ENCODE peak calls at places on chromosomes 1 and 21, in seven cellular contexts. I is brain microvascular endothelial cell, T is ascending aorta, X is fibroblast of lung, B is stomach, R is cardiac muscle cell, E is esophagus squamous epithelium. H is an unnamed sample.

GRCh38 chr21:17818158-17819113 is 720 bp downstream of the C21orf91 start:
- DNase-seq in I (peak; percentile 24), T (no peak), X (peak; percentile 40), B (peak; percentile 34), R (peak; percentile 38), E (no peak), H (no peak)

GRCh38 chr1:196877964-196878363 is 9.9 kb upstream of the CFHR4 start:
- DNase-seq in I (no peak), T (no peak), X (peak; percentile 24), B (no peak), R (peak; percentile 18), E (no peak), H (no peak)

GRCh38 chr1:65172936-65173335 is 24.9 kb downstream of the AK4 start:
- DNase-seq in I (no peak), T (no peak), X (no peak), B (no peak), R (no peak), E (no peak), H (no peak)

GRCh38 chr21:39020751-39021474 is 162.3 kb downstream of the PSMG1 start:
- DNase-seq in I (peak; percentile 47), T (peak; percentile 82), X (peak; percentile 76), B (no peak), R (peak; percentile 86), E (no peak), H (no peak)

GRCh38 chr1:39680751-39681150 is 8.8 kb upstream of the NT5C1A start:
- DNase-seq in I (no peak), T (no peak), X (no peak), B (no peak), R (no peak), E (no peak), H (no peak)

GRCh38 chr1:51058863-51059262 is 43.2 kb upstream of the C1orf185 start:
- DNase-seq in I (peak; percentile 13), T (no peak), X (peak; percentile 22), B (no peak), R (peak; percentile 41), E (no peak), H (no peak)

GRCh38 chr1:45958317-45958716 is 154.9 kb downstream of the MAST2 start:
- DNase-seq in I (no peak), T (no peak), X (no peak), B (no peak), R (no peak), E (no peak), H (no peak)

GRCh38 chr1:119275145-119275929 is 93.2 kb upstream of the HAO2 start:
- DNase-seq in I (peak; percentile 66), T (no peak), X (peak; percentile 47), B (peak; percentile 32), R (peak; percentile 82), E (no peak), H (no peak)

GRCh38 chr1:199081739-199082138 is 442.9 kb downstream of the PTPRC start:
- DNase-seq in I (no peak), T (no peak), X (no peak), B (no peak), R (no peak), E (no peak), H (no peak)

GRCh38 chr1:195754297-195754696 is 853.9 kb downstream of the KCNT2 start:
- DNase-seq in I (no peak), T (no peak), X (no peak), B (no peak), R (no peak), E (no peak), H (no peak)

GRCh38 chr1:233389867-233390266 is 62.3 kb downstream of the MAP3K21 start:
- DNase-seq in I (no peak), T (no peak), X (no peak), B (no peak), R (no peak), E (no peak), H (no peak)

GRCh38 chr1:119713538-119714456 is 2.1 kb downstream of the PHGDH start:
- DNase-seq in I (no peak), T (no peak), X (peak; percentile 30), B (no peak), R (peak; percentile 58), E (no peak), H (no peak)

GRCh38 chr1:239951518-239952130 is 140.1 kb upstream of the FMN2 start:
- DNase-seq in I (peak; percentile 75), T (no peak), X (peak; percentile 57), B (peak; percentile 75), R (peak; percentile 71), E (no peak), H (no peak)
- TF ChIP-seq CTCF in I (peak; percentile 80), T (peak; percentile 43), X (peak; percentile 70), B (peak; percentile 38), R (peak; percentile 60), E (peak; percentile 66), H (peak; percentile 71)

GRCh38 chr1:42847721-42848470 is 1.5 kb downstream of the ZNF691 start:
- DNase-seq in I (no peak), T (no peak), X (no peak), B (no peak), R (no peak), E (no peak), H (no peak)
- H3K4me3 ChIP-seq in I (no peak overlapping the region), T (peak overlapping the region; percentile 81), X (no peak overlapping the region), B (peak overlapping the region; percentile 71), R (peak overlapping the region; percentile 60), E (no peak overlapping the region), H (no peak overlapping the region)

GRCh38 chr1:37860346-37860666 is 914 bp upstream of the MTF1 start:
- DNase-seq in I (no peak), T (no peak), X (no peak), B (no peak), R (no peak), E (no peak), H (no peak)

GRCh38 chr1:37862330-37862729 is 2.9 kb upstream of the MTF1 start:
- DNase-seq in I (no peak), T (no peak), X (no peak), B (no peak), R (no peak), E (no peak), H (no peak)

GRCh38 chr1:37861151-37861550 is 1.8 kb upstream of the MTF1 start:
- DNase-seq in I (no peak), T (no peak), X (no peak), B (no peak), R (no peak), E (no peak), H (no peak)

GRCh38 chr1:37859507-37860345 is at the start of gene MTF1:
- DNase-seq in I (peak; percentile 95), T (peak; percentile 98), X (peak; percentile 96), B (peak; percentile 97), R (peak; percentile 98), E (peak; percentile 77), H (peak; percentile 79)

DNA sequence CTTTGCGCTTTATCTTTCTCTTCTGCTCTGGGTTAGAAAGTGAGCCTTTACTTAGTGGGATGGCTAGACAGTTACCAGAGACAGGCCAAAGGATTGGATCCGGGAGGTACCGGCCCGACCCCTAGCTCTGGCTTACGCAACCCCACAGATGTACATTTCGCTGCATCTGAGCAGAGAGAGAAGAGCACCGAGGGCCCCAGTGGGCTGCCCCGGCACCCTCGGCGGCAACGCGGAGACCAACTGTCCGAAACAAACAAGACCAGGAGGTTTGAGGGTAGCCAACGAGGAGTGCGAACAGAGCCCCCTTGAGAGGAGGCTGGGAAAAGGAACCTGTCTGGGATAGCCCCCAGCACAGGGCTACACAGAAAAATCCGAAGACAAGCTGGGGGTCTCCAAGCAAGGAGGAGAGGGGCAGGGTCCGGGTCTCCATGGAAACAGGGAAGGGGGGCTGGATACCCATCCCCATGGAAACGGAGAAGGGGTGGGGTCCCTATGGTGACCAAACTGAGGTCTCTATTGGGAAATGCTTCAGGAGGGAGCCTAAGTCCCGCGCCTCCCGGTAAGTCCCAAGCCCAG is 373 bp downstream of the MTF1 start:
- DNase-seq in I (peak; percentile 13), T (no peak), X (no peak), B (no peak), R (peak; percentile 60), E (no peak), H (no peak)
- H3K36me3 ChIP-seq in I (peaks cover 7% of the 10 kb centered on the region), T (peaks cover 29% of the 10 kb centered on the region), X (peaks cover 8% of the 10 kb centered on the region), B (peaks cover 62% of the 10 kb centered on the region), R (peaks cover 5% of the 10 kb centered on the region), E (peaks cover 65% of the 10 kb centered on the region), H (peaks cover 6% of the 10 kb centered on the region)

DNA sequence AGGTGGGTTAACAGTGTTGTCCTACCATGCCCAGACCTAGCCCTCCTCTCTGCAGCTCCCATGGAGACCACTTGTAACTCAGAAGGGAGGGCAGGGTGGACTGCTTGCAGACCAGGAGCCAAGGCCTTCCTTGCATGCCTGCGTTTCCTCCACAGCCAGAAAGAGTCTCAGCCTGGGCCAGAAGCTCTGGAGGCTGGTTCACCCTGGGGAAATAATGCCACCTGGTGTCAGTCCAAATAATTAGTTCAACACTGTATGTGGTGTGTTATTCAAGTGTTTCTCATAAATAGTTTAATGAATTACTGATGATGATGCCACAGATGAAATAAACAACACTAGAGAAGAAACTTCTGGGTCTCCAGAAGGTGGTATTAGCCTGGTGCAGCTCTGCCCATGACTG is 16.9 kb upstream of the VANGL1 start:
- DNase-seq in I (no peak), T (no peak), X (no peak), B (no peak), R (peak; percentile 8), E (no peak), H (no peak)
- TF ChIP-seq CTCF in I (no peak), T (no peak), X (no peak), B (no peak), R (no peak), E (peak; percentile 23), H (no peak)